ENCODE peak calls at places on chromosomes 5 and 9, in six cellular contexts. Z is H1, A is K562, I is HL-60, D is GM12878, T is SK-N-SH. M is an unnamed sample.

GRCh38 chr5:14035859-14036440 is 91.5 kb upstream of the DNAH5 start:
- DNase-seq in D (no peak), A (no peak), T (no peak), I (peak), Z (no peak), M (peak)

GRCh38 chr9:16768816-16769215 is 101.7 kb downstream of the BNC2 start:
- DNase-seq in A (no peak), I (no peak), Z (no peak), T (no peak), D (no peak), M (no peak)

GRCh38 chr9:77127071-77127470 is 50.3 kb upstream of the VPS13A start:
- DNase-seq in T (no peak), A (no peak), Z (no peak), D (no peak), I (no peak), M (no peak)

GRCh38 chr9:128414461-128414860 is 6.2 kb upstream of the CERCAM start:
- DNase-seq in Z (no peak), D (no peak), A (peak), T (no peak), I (no peak), M (peak)

GRCh38 chr9:117957267-117957666 is 253.1 kb downstream of the TLR4 start:
- DNase-seq in A (no peak), I (peak), Z (no peak), T (no peak), D (no peak), M (no peak)

GRCh38 chr5:139764250-139764791 is 31.3 kb upstream of the PSD2 start:
- DNase-seq in I (no peak), A (no peak), T (peak), D (no peak), Z (peak), M (no peak)

GRCh38 chr5:1542011-1542410 is 18.3 kb upstream of the LPCAT1 start:
- DNase-seq in T (no peak), D (no peak), I (no peak), Z (no peak), A (no peak), M (no peak)

GRCh38 chr5:81517462-81517861 is 123.5 kb upstream of the ACOT12 start:
- DNase-seq in I (no peak), A (no peak), T (no peak), Z (no peak), D (no peak), M (no peak)

GRCh38 chr9:116653580-116654355 is 33.3 kb upstream of the TRIM32 start:
- DNase-seq in Z (no peak), D (no peak), A (no peak), T (no peak), I (no peak), M (peak)

GRCh38 chr5:163506726-163507125 is 1.3 kb downstream of the MAT2B start:
- DNase-seq in Z (no peak), A (peak), D (no peak), I (no peak), T (no peak), M (no peak)

GRCh38 chr9:36486933-36487481 is 85.7 kb upstream of the MELK start:
- DNase-seq in I (peak), D (no peak), T (peak), A (peak), Z (peak), M (peak)

GRCh38 chr9:123696476-123696875 is 233.4 kb downstream of the DENND1A start:
- DNase-seq in I (no peak), A (no peak), T (no peak), Z (no peak), D (no peak), M (no peak)

GRCh38 chr9:97557606-97558095 is 56.2 kb downstream of the TMOD1 start:
- DNase-seq in D (no peak), T (peak), I (no peak), A (no peak), Z (no peak), M (no peak)
- TF ChIP-seq GABPA in D (no peak), T (no peak), I (no peak), A (no peak), Z (no peak), M (no peak)

DNA sequence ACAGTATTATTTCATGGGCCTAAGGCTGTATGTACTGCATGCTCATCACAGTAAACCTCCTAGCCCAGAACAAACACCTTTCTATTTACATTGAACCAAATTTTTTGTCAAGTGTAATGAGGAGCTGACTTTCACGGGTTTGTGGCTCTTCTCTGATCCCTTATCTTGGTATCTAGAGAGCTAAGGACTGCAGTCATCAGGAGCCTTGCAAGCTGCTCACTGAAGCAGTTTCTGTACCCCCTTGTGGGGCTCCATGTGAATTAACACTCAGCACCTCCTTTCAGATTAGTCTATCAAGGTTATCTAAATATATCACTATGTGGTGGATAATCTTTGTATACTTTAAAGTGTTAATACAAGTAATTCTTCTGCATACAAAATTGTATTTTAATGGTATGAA is 108.2 kb downstream of the AUH start:
- DNase-seq in T (no peak), Z (no peak), I (no peak), D (no peak), A (peak), M (peak)
- TF ChIP-seq CTCF in T (peak), Z (no peak), I (no peak), D (no peak), A (peak), M (no peak)

GRCh38 chr9:74107692-74108091 is 389.4 kb upstream of the RORB start:
- DNase-seq in T (no peak), Z (no peak), I (no peak), D (no peak), A (no peak), M (peak)
- TF ChIP-seq GABPA in T (no peak), Z (no peak), I (no peak), D (no peak), A (no peak), M (no peak)

DNA sequence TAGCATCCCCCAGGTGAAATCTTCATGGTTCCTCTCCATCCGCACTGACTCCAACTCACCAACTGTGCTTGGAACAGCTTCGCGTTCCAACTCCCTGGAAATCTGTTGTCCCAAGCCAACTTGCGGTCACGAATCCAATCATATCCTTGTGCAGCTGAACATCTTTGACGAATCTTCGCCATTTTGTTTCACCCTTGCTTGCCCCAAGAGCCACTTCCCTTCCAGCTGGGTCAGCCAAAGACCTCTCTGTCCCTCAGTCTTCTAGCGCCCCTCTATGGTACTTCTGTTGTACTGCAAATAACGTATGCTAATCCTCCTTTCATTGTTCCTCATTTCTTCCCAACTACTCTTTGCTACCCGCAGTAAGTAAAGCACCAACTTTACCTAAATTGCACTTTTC is 61.0 kb upstream of the TARS1 start:
- DNase-seq in D (no peak), T (no peak), Z (peak), I (peak), A (peak), M (no peak)
- TF ChIP-seq CTCF in D (peak), T (peak), Z (peak), I (peak), A (peak), M (peak)

DNA sequence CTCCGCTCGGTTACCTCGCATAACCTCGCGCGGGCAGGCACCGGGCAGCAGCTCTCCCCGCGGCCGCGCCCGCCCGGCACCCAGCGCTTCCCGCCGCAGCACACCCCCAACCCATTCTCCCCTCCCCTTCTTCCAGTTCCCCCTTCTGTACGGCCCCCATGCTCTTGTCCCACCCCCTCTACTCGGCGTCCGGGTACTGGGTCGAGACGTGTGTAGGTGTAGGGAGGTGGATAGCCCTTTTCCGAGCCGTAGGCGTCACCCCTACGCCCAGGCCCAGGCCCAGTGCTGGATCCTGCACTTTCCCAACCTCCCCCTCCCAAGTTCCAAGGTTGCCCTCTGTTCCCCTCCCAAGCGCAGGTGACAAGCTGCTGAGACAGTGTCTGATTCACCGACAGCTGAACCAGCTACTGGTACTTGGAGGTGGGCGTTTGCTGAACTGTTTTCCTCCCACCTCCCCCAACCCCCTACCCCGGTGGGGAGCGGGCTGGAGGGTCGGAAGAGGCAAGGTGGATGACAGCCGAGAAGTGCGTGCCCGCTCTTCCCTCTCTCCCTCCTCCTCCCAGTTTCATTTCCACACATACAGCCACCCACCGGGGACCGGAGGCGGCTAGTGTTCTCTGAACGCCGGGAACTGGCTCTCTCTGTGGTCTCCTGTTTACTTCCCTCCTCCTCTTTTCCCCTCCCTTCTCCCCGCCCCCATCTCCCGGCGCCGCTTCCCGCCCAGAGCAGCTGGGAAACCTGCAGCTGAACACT is 6.0 kb upstream of the KLF9 start:
- DNase-seq in D (no peak), A (peak), Z (peak), I (peak), T (peak), M (peak)
- TF ChIP-seq GABPA in D (no peak), A (no peak), Z (no peak), I (no peak), T (no peak), M (no peak)